ENCODE peak calls at places on chromosomes 1 and 21, in four cellular contexts. One of them, this sample, is unnamed.

GRCh38 chr1:14660795-14661194 is 62.3 kb downstream of the KAZN start:
- DNase-seq in mucosa of descending colon: no peak
- DNase-seq in neuronal stem cell: no peak
- DNase-seq in stimulated activated CD4-positive, alpha-beta T cell treated with anti-CD3 and anti-CD28 coated beads, Interleukin-1b, Interleukin-23, amount 100 ng/mL, for 1 hour: no peak
- DNase-seq in this sample: no peak

GRCh38 chr1:109151146-109151545 is 37.2 kb downstream of the ELAPOR1 start:
- DNase-seq in mucosa of descending colon: peak
- DNase-seq in stimulated activated CD4-positive, alpha-beta T cell treated with anti-CD3 and anti-CD28 coated beads, Interleukin-1b, Interleukin-23, amount 100 ng/mL, for 1 hour: no peak
- DNase-seq in neuronal stem cell: peak
- DNase-seq in this sample: peak

GRCh38 chr1:240018617-240019016 is 73.1 kb upstream of the FMN2 start:
- DNase-seq in stimulated activated CD4-positive, alpha-beta T cell treated with anti-CD3 and anti-CD28 coated beads, Interleukin-1b, Interleukin-23, amount 100 ng/mL, for 1 hour: no peak
- DNase-seq in mucosa of descending colon: no peak
- DNase-seq in neuronal stem cell: no peak
- DNase-seq in this sample: no peak

GRCh38 chr1:64474639-64475038 is 4.7 kb downstream of the CACHD1 start:
- DNase-seq in neuronal stem cell: no peak
- DNase-seq in mucosa of descending colon: peak
- DNase-seq in stimulated activated CD4-positive, alpha-beta T cell treated with anti-CD3 and anti-CD28 coated beads, Interleukin-1b, Interleukin-23, amount 100 ng/mL, for 1 hour: no peak
- DNase-seq in this sample: peak

GRCh38 chr1:42179275-42179674 is 14.7 kb upstream of the GUCA2A start:
- DNase-seq in mucosa of descending colon: no peak
- DNase-seq in neuronal stem cell: no peak
- DNase-seq in stimulated activated CD4-positive, alpha-beta T cell treated with anti-CD3 and anti-CD28 coated beads, Interleukin-1b, Interleukin-23, amount 100 ng/mL, for 1 hour: no peak
- DNase-seq in this sample: peak

GRCh38 chr1:230146709-230147108 is 79.7 kb downstream of the GALNT2 start:
- DNase-seq in mucosa of descending colon: no peak
- DNase-seq in stimulated activated CD4-positive, alpha-beta T cell treated with anti-CD3 and anti-CD28 coated beads, Interleukin-1b, Interleukin-23, amount 100 ng/mL, for 1 hour: no peak
- DNase-seq in neuronal stem cell: no peak
- DNase-seq in this sample: no peak

GRCh38 chr1:209435654-209436566 is 147.6 kb upstream of the CAMK1G start:
- DNase-seq in mucosa of descending colon: peak
- DNase-seq in stimulated activated CD4-positive, alpha-beta T cell treated with anti-CD3 and anti-CD28 coated beads, Interleukin-1b, Interleukin-23, amount 100 ng/mL, for 1 hour: peak
- DNase-seq in neuronal stem cell: peak
- DNase-seq in this sample: peak

GRCh38 chr1:114152211-114153050 is 1.2 kb downstream of the SYT6 start:
- DNase-seq in mucosa of descending colon: peak
- DNase-seq in neuronal stem cell: no peak
- DNase-seq in stimulated activated CD4-positive, alpha-beta T cell treated with anti-CD3 and anti-CD28 coated beads, Interleukin-1b, Interleukin-23, amount 100 ng/mL, for 1 hour: no peak
- DNase-seq in this sample: peak

GRCh38 chr21:27189870-27190269 is 223.0 kb upstream of the ADAMTS5 start:
- DNase-seq in stimulated activated CD4-positive, alpha-beta T cell treated with anti-CD3 and anti-CD28 coated beads, Interleukin-1b, Interleukin-23, amount 100 ng/mL, for 1 hour: no peak
- DNase-seq in mucosa of descending colon: no peak
- DNase-seq in neuronal stem cell: no peak
- DNase-seq in this sample: no peak

GRCh38 chr1:42944207-42944928 is 14.3 kb downstream of the SLC2A1 start:
- DNase-seq in mucosa of descending colon: peak
- DNase-seq in stimulated activated CD4-positive, alpha-beta T cell treated with anti-CD3 and anti-CD28 coated beads, Interleukin-1b, Interleukin-23, amount 100 ng/mL, for 1 hour: no peak
- DNase-seq in neuronal stem cell: no peak
- DNase-seq in this sample: no peak

GRCh38 chr1:203626910-203627246 is 246 bp downstream of the ATP2B4 start:
- DNase-seq in mucosa of descending colon: no peak
- DNase-seq in stimulated activated CD4-positive, alpha-beta T cell treated with anti-CD3 and anti-CD28 coated beads, Interleukin-1b, Interleukin-23, amount 100 ng/mL, for 1 hour: no peak
- DNase-seq in neuronal stem cell: no peak
- DNase-seq in this sample: no peak

GRCh38 chr1:15949453-15950245 is 26.3 kb downstream of the ZBTB17 start:
- DNase-seq in neuronal stem cell: no peak
- DNase-seq in mucosa of descending colon: peak
- DNase-seq in stimulated activated CD4-positive, alpha-beta T cell treated with anti-CD3 and anti-CD28 coated beads, Interleukin-1b, Interleukin-23, amount 100 ng/mL, for 1 hour: peak
- DNase-seq in this sample: peak

GRCh38 chr1:16275591-16275990 is 38.6 kb upstream of the CPLANE2 start:
- DNase-seq in mucosa of descending colon: no peak
- DNase-seq in stimulated activated CD4-positive, alpha-beta T cell treated with anti-CD3 and anti-CD28 coated beads, Interleukin-1b, Interleukin-23, amount 100 ng/mL, for 1 hour: no peak
- DNase-seq in neuronal stem cell: no peak
- DNase-seq in this sample: peak

GRCh38 chr1:154857441-154858215 is 12.5 kb downstream of the KCNN3 start:
- DNase-seq in neuronal stem cell: no peak
- DNase-seq in stimulated activated CD4-positive, alpha-beta T cell treated with anti-CD3 and anti-CD28 coated beads, Interleukin-1b, Interleukin-23, amount 100 ng/mL, for 1 hour: no peak
- DNase-seq in mucosa of descending colon: no peak
- DNase-seq in this sample: no peak

GRCh38 chr1:153483776-153484175 is 23.3 kb upstream of the S100A7 start:
- DNase-seq in mucosa of descending colon: peak
- DNase-seq in stimulated activated CD4-positive, alpha-beta T cell treated with anti-CD3 and anti-CD28 coated beads, Interleukin-1b, Interleukin-23, amount 100 ng/mL, for 1 hour: no peak
- DNase-seq in neuronal stem cell: no peak
- DNase-seq in this sample: no peak

GRCh38 chr1:87334351-87335174 is 5.9 kb downstream of the LMO4 start:
- DNase-seq in mucosa of descending colon: peak
- DNase-seq in neuronal stem cell: peak
- DNase-seq in stimulated activated CD4-positive, alpha-beta T cell treated with anti-CD3 and anti-CD28 coated beads, Interleukin-1b, Interleukin-23, amount 100 ng/mL, for 1 hour: no peak
- DNase-seq in this sample: no peak

GRCh38 chr1:180150982-180151381 is 3.7 kb upstream of the QSOX1 start:
- DNase-seq in mucosa of descending colon: no peak
- DNase-seq in stimulated activated CD4-positive, alpha-beta T cell treated with anti-CD3 and anti-CD28 coated beads, Interleukin-1b, Interleukin-23, amount 100 ng/mL, for 1 hour: no peak
- DNase-seq in neuronal stem cell: no peak
- DNase-seq in this sample: peak

GRCh38 chr1:22708777-22709176 is 1.9 kb upstream of the EPHB2 start:
- DNase-seq in neuronal stem cell: no peak
- DNase-seq in mucosa of descending colon: no peak
- DNase-seq in stimulated activated CD4-positive, alpha-beta T cell treated with anti-CD3 and anti-CD28 coated beads, Interleukin-1b, Interleukin-23, amount 100 ng/mL, for 1 hour: no peak
- DNase-seq in this sample: no peak

This sample was measured in LHCN-M2.